ENCODE peak calls at places on chromosomes 13 and 19, in four cellular contexts. N is activated naive CD8-positive, alpha-beta T cell treated with anti-CD3 and anti-CD28 coated beads, Interleukin-2, amount 50 U/mL, for 24 hours; V is NCI-H1694; I is colonic mucosa. F is an unnamed sample.

GRCh38 chr19:51136891-51137551 is 5.1 kb upstream of the SIGLEC7 start:
- DNase-seq in N (no peak), V (no peak), I (no peak), F (no peak)

GRCh38 chr13:98365291-98365690 is 188.2 kb upstream of the RNF113B start:
- DNase-seq in N (no peak), V (no peak), I (no peak), F (no peak)

GRCh38 chr19:51772977-51773376 is 12.0 kb downstream of the FPR2 start:
- DNase-seq in N (no peak), V (no peak), I (no peak), F (no peak)

GRCh38 chr19:45901432-45901903 is 945 bp downstream of the MYPOP start:
- DNase-seq in N (peak), V (no peak), I (peak), F (no peak)

GRCh38 chr19:35176183-35176570 is 21.6 kb downstream of the FXYD5 start:
- DNase-seq in N (no peak), V (no peak), I (no peak), F (no peak)

GRCh38 chr19:39032164-39032918 is at the start of gene FBXO27:
- DNase-seq in N (peak), V (no peak), I (peak), F (no peak)

GRCh38 chr19:49149652-49150105 is 5.5 kb downstream of the HRC start:
- DNase-seq in N (no peak), V (peak), I (peak), F (peak)

GRCh38 chr19:19900124-19900523 is 622 bp upstream of the ZNF93 start:
- DNase-seq in N (peak), V (no peak), I (no peak), F (no peak)

GRCh38 chr13:30033681-30034447 is 183.4 kb upstream of the UBL3 start:
- DNase-seq in N (no peak), V (no peak), I (no peak), F (no peak)

GRCh38 chr13:109971006-109971744 is 184.8 kb upstream of the IRS2 start:
- DNase-seq in N (no peak), V (no peak), I (no peak), F (no peak)

GRCh38 chr13:24452044-24452443 is 60.5 kb downstream of the PARP4 start:
- DNase-seq in N (no peak), V (no peak), I (no peak), F (no peak)

GRCh38 chr19:2479556-2480194 is 3.7 kb downstream of the GADD45B start:
- DNase-seq in N (no peak), V (no peak), I (no peak), F (no peak)